ENCODE peak calls at places on chromosome X, in eight cellular contexts. J, L, T, S, U, P, Y and I are unnamed samples.
A peak's percentile ranks its signal among the peaks of the same experiment; 100 is the strongest.

GRCh38 chrX:54494970-54495813 is 842 bp downstream of the FGD1 start:
- DNase-seq in J (peak; percentile 26), L (peak; percentile 22), T (peak; percentile 46), S (no peak), U (peak; percentile 28), P (peak; percentile 24), Y (peak; percentile 42), I (no peak)

GRCh38 chrX:35919536-35920309 is at the start of gene CFAP47:
- DNase-seq in J (no peak), L (peak; percentile 15), T (peak; percentile 39), S (no peak), U (no peak), P (peak; percentile 12), Y (peak; percentile 45), I (no peak)

GRCh38 chrX:69074726-69075125 is 90.5 kb downstream of the PJA1 start:
- DNase-seq in J (no peak), L (no peak), T (no peak), S (no peak), U (no peak), P (no peak), Y (no peak), I (no peak)

GRCh38 chrX:30612250-30612655 is 34.7 kb upstream of the TASL start:
- DNase-seq in J (no peak), L (no peak), T (no peak), S (no peak), U (no peak), P (no peak), Y (no peak), I (no peak)

GRCh38 chrX:120309873-120310730 is 1.2 kb downstream of the TMEM255A start:
- DNase-seq in J (no peak), L (peak; percentile 51), T (no peak), S (no peak), U (no peak), P (no peak), Y (no peak), I (no peak)

GRCh38 chrX:103376118-103376978 is at the start of gene BEX3:
- DNase-seq in J (peak; percentile 56), L (peak; percentile 36), T (peak; percentile 68), S (peak; percentile 5), U (peak; percentile 56), P (peak; percentile 59), Y (peak; percentile 76), I (no peak)

GRCh38 chrX:143757887-143758286 is 37.3 kb upstream of the SPANXN2 start:
- DNase-seq in J (no peak), L (no peak), T (no peak), S (no peak), U (no peak), P (no peak), Y (no peak), I (no peak)

GRCh38 chrX:154037754-154038153 is 18.1 kb upstream of the IRAK1 start:
- DNase-seq in J (no peak), L (no peak), T (no peak), S (no peak), U (no peak), P (no peak), Y (no peak), I (no peak)